ENCODE peak calls at places on chromosomes 11 and 22, in four cellular contexts. P is GM23248, Z is adipocyte, B is stomach. L is an unnamed sample.

GRCh38 chr11:57116654-57117053 is 65.1 kb upstream of the LRRC55 start:
- DNase-seq in Z (peak; percentile 44), P (peak; percentile 64), B (peak; percentile 29), L (peak; percentile 55)

GRCh38 chr11:64321533-64321932 is 3.6 kb downstream of the PRDX5 start:
- DNase-seq in B (peak; percentile 87), Z (no peak), P (no peak), L (peak; percentile 13)

GRCh38 chr11:68838572-68838964 is 3.1 kb downstream of the CPT1A start:
- DNase-seq in B (no peak), P (peak; percentile 54), Z (peak; percentile 34), L (peak; percentile 40)

GRCh38 chr11:19878520-19878919 is 165.9 kb downstream of the NAV2 start:
- DNase-seq in P (no peak), B (no peak), Z (no peak), L (no peak)

GRCh38 chr22:42951093-42951710 is 63.7 kb downstream of the PACSIN2 start:
- DNase-seq in P (no peak), B (no peak), Z (no peak), L (no peak)

GRCh38 chr11:29183301-29183700 is 833.5 kb downstream of the KCNA4 start:
- DNase-seq in Z (no peak), B (no peak), P (no peak), L (no peak)

GRCh38 chr11:63508009-63508408 is 2.1 kb downstream of the LGALS12 start:
- DNase-seq in B (peak; percentile 77), P (peak; percentile 14), Z (peak; percentile 22), L (no peak)

GRCh38 chr11:9017773-9018172 is 14.0 kb upstream of the NRIP3 start:
- DNase-seq in P (peak; percentile 91), Z (no peak), B (no peak), L (peak; percentile 83)

GRCh38 chr11:117199061-117199915 is at the start of gene TAGLN:
- DNase-seq in Z (peak; percentile 92), P (peak; percentile 93), B (peak; percentile 47), L (peak; percentile 95)

GRCh38 chr11:2257023-2257700 is 13.2 kb downstream of the ASCL2 start:
- DNase-seq in B (peak; percentile 71), Z (no peak), P (no peak), L (no peak)

GRCh38 chr11:58289266-58289665 is 21.2 kb upstream of the OR10W1 start:
- DNase-seq in B (no peak), P (no peak), Z (no peak), L (peak; percentile 24)

GRCh38 chr11:124294697-124295096 is 19.1 kb downstream of the OR8D1 start:
- DNase-seq in B (no peak), P (no peak), Z (no peak), L (no peak)

GRCh38 chr11:100574894-100575769 is 112.0 kb upstream of the ARHGAP42 start:
- DNase-seq in Z (peak; percentile 39), B (no peak), P (peak; percentile 21), L (peak; percentile 10)

GRCh38 chr11:1766719-1767398 is 3.1 kb upstream of the CTSD start:
- DNase-seq in Z (no peak), B (no peak), P (no peak), L (no peak)

GRCh38 chr11:31817054-31817620 is 6.0 kb upstream of the PAX6 start:
- DNase-seq in Z (no peak), B (no peak), P (no peak), L (no peak)

GRCh38 chr22:29799217-29799680 is 32.1 kb downstream of the UQCR10 start:
- DNase-seq in P (peak; percentile 98), Z (peak; percentile 91), B (peak; percentile 95), L (peak; percentile 99)

GRCh38 chr11:116070555-116070954 is 566.3 kb upstream of the CADM1 start:
- DNase-seq in B (no peak), P (no peak), Z (no peak), L (no peak)

GRCh38 chr11:47928426-47928825 is 51.9 kb upstream of the PTPRJ start:
- DNase-seq in P (no peak), B (no peak), Z (no peak), L (no peak)

GRCh38 chr11:70944141-70944540 is 308.2 kb downstream of the SHANK2 start:
- DNase-seq in B (no peak), P (no peak), Z (no peak), L (no peak)

GRCh38 chr22:18983120-18983651 is 47.1 kb upstream of the PRODH start:
- DNase-seq in P (no peak), Z (no peak), B (no peak), L (no peak)

GRCh38 chr11:28442113-28442512 is 333.9 kb downstream of the METTL15 start:
- DNase-seq in B (no peak), P (no peak), Z (no peak), L (peak; percentile 30)

GRCh38 chr11:67071420-67072284 is 15.0 kb downstream of the RHOD start:
- DNase-seq in B (peak; percentile 88), P (peak; percentile 63), Z (peak; percentile 58), L (peak; percentile 56)

GRCh38 chr22:38214248-38215056 is 12.7 kb downstream of the MAFF start:
- DNase-seq in Z (peak; percentile 72), B (peak; percentile 63), P (peak; percentile 81), L (peak; percentile 55)
- H3K4me3 ChIP-seq in Z (peak overlapping the region; percentile 51), B (peak overlapping the region; percentile 29), P (no peak overlapping the region), L (peak overlapping the region; percentile 22)

GRCh38 chr11:11620251-11620965 is 1.4 kb downstream of the GALNT18 start:
- DNase-seq in P (peak; percentile 50), B (peak; percentile 40), Z (peak; percentile 5), L (no peak)
- H3K4me3 ChIP-seq in P (peak overlapping the region; percentile 81), B (peak overlapping the region; percentile 68), Z (peak overlapping the region; percentile 80), L (peak overlapping the region; percentile 47)

GRCh38 chr11:40062616-40063015 is 1396.8 kb downstream of the LRRC4C start:
- DNase-seq in B (no peak), Z (no peak), P (no peak), L (no peak)
- H3K4me3 ChIP-seq in B (no peak overlapping the region), Z (no peak overlapping the region), P (no peak overlapping the region), L (no peak overlapping the region)

GRCh38 chr11:108593910-108594434 is 404 bp upstream of the EXPH5 start:
- DNase-seq in P (no peak), Z (no peak), B (no peak), L (no peak)

GRCh38 chr11:108589136-108589535 is 4.4 kb downstream of the EXPH5 start:
- DNase-seq in P (no peak), B (no peak), Z (peak; percentile 22), L (no peak)

GRCh38 chr11:108592591-108593213 is 866 bp downstream of the EXPH5 start:
- DNase-seq in Z (peak; percentile 58), P (peak; percentile 32), B (peak; percentile 37), L (no peak)

GRCh38 chr11:108593214-108593909 is at the start of gene EXPH5:
- DNase-seq in B (peak; percentile 97), P (peak; percentile 50), Z (peak; percentile 82), L (peak; percentile 38)

DNA sequence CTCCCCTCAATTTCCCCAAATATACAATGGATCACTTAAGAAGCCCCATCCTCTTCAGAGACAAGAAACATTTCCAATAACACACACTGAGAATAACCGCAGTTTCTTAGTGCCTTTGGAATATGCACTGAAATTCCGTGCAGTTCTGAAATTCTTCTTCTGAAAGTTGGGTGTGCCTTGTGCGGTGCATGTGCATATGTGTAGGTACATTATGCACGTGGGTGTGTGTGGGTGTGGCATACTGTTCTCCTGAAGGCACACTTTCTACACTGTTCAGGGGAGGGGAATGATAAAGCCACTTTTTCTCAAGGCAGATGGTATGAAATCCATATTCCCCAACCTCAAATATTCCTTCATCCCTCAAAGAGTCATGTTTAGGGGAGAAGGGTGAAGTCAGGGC is 1.7 kb downstream of the EXPH5 start:
- DNase-seq in B (no peak), Z (no peak), P (no peak), L (no peak)
- H3K4me3 ChIP-seq in B (peak overlapping the region; percentile 72), Z (no peak overlapping the region), P (no peak overlapping the region), L (no peak overlapping the region)

GRCh38 chr11:34356576-34356917 is 1.3 kb downstream of the ABTB2 start:
- DNase-seq in Z (no peak), B (no peak), P (peak; percentile 81), L (peak; percentile 62)

GRCh38 chr11:34354782-34355181 is 3.0 kb downstream of the ABTB2 start:
- DNase-seq in B (no peak), Z (no peak), P (peak; percentile 50), L (peak; percentile 46)

GRCh38 chr11:34355726-34356125 is 2.1 kb downstream of the ABTB2 start:
- DNase-seq in B (no peak), Z (no peak), P (no peak), L (no peak)

GRCh38 chr11:34356918-34357645 is 728 bp downstream of the ABTB2 start:
- DNase-seq in Z (peak; percentile 80), B (peak; percentile 63), P (peak; percentile 80), L (peak; percentile 69)

GRCh38 chr11:34356130-34356529 is 1.7 kb downstream of the ABTB2 start:
- DNase-seq in B (no peak), P (no peak), Z (no peak), L (no peak)
- H3K4me3 ChIP-seq in B (peak overlapping the region; percentile 71), P (peak overlapping the region; percentile 87), Z (peak overlapping the region; percentile 85), L (peak overlapping the region; percentile 80)

DNA sequence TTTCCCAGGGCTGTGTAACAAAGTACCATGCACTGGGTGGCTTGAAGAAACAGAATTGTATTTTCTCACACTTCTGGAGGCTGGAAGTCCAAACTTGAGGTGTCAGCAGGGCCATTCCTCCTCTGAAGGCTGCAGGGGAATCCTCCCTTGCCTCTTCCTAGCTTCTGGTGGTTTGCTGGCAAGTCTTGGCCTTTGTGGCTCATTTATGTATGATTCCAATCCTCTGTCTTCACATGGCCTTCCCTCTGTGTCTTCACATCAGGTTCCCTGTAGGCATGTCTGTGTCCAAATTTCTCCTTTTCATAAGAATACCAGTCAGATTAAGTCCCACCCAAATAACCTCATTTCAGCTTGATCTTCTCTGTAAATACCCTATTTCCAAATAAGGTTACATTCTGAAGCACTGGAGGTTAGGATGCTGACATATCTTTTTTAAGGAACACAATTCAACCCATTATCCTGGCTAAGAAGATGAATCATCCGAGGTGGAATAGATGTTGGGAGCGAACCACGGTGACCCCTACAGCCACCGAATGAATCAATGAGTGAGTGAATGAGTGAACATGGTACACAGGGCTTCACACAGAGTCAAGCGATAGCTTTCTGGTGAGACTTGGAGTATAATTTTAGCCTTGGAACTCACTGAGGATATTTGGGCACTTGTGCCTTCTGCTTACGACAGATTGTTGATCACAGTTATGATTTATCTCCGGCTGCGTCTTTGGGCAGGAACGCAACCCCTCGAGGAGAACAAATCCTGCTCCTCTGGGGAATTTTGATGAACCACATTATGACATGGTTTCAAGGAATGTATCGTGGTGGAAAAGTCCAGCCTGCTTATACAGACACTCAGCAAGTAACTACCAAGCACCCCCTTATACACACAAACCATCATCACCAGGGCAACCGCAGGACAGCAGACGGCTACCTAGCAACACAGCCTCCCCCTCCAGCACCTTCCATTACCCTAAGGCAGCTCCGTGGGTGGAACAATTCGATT is 34.3 kb upstream of the MICAL2 start:
- DNase-seq in B (no peak), P (peak; percentile 100), Z (peak; percentile 92), L (peak; percentile 100)
- H3K4me3 ChIP-seq in B (no peak overlapping the region), P (peak overlapping the region; percentile 29), Z (peak overlapping the region; percentile 51), L (peak overlapping the region; percentile 13)

DNA sequence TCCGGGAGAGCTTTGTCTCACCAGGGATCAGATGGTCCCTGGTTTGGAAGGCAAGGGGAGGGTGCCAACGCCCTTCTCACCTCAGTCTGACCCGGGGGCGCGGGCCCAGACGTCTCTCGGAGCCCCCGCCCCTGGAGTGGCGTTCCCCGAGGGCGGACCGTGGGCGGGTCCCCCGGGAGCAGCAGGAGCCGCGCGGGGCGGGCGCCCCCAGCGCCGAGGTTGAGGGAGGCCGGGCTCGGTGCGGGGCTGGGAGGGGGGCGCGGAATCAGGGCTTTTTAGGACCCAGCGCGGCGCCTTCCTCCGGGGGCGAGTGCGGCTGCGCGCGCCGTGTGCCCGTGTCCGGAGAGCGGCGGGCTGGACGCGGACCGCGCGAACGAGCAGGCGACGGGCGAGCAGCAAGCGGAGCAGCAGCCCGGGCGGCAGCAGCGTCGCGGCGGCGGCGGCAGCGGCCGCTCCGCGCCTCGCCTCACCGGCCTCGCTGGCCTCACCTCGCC is at the start of gene KCNC1:
- DNase-seq in P (peak; percentile 67), B (no peak), Z (peak; percentile 64), L (peak; percentile 32)
- H3K4me3 ChIP-seq in P (peak within 1 kb of the TSS; percentile 63), B (peak within 1 kb of the TSS; percentile 40), Z (peak within 1 kb of the TSS; percentile 66), L (peak within 1 kb of the TSS; percentile 7)